ENCODE peak calls at places on chromosomes 2 and 18, in eight cellular contexts. T is GM12865; E is NB4; B is A549; N is Peyer's patch; I is CD4-positive, alpha-beta T cell; O is RWPE1; C is cardiac muscle cell. Q is an unnamed sample.

GRCh38 chr2:191758420-191759199 is 80.7 kb downstream of the NABP1 start:
- DNase-seq in O (peak), T (peak), B (peak), E (peak), C (peak), I (peak), N (peak), Q (peak)

GRCh38 chr2:36477744-36478143 is 120.2 kb downstream of the FEZ2 start:
- DNase-seq in O (no peak), C (no peak), E (peak), I (no peak), B (no peak), T (no peak), N (no peak), Q (no peak)

GRCh38 chr2:65778126-65778525 is 345.7 kb upstream of the SPRED2 start:
- DNase-seq in C (no peak), E (no peak), I (no peak), N (no peak), O (no peak), B (no peak), T (no peak), Q (no peak)

GRCh38 chr18:3923750-3924149 is 473.8 kb downstream of the TGIF1 start:
- DNase-seq in N (no peak), O (peak), I (no peak), C (peak), T (no peak), B (peak), E (no peak), Q (no peak)

GRCh38 chr2:30809938-30810337 is 2.7 kb upstream of the CAPN13 start:
- DNase-seq in E (no peak), I (no peak), N (no peak), B (no peak), T (no peak), O (no peak), C (no peak), Q (no peak)

GRCh38 chr2:128416366-128416765 is 97.7 kb upstream of the HS6ST1 start:
- DNase-seq in I (no peak), O (no peak), B (no peak), E (no peak), C (no peak), T (no peak), N (peak), Q (no peak)

GRCh38 chr18:47172476-47172875 is 3.7 kb downstream of the IER3IP1 start:
- DNase-seq in C (no peak), T (no peak), B (no peak), O (no peak), N (no peak), E (no peak), I (no peak), Q (no peak)

GRCh38 chr18:44700652-44701051 is 20.0 kb downstream of the SETBP1 start:
- DNase-seq in I (no peak), C (peak), O (no peak), E (peak), T (no peak), B (no peak), N (no peak), Q (no peak)

GRCh38 chr18:13003466-13003896 is 12.3 kb downstream of the CEP192 start:
- DNase-seq in O (peak), C (peak), B (peak), I (no peak), N (peak), T (peak), E (peak), Q (no peak)

GRCh38 chr2:67043781-67044478 is 353.2 kb upstream of the ETAA1 start:
- DNase-seq in T (no peak), C (no peak), N (no peak), O (no peak), E (no peak), B (no peak), I (no peak), Q (no peak)

GRCh38 chr2:100073110-100073509 is 69.3 kb downstream of the AFF3 start:
- DNase-seq in I (no peak), O (no peak), E (no peak), T (no peak), B (no peak), N (no peak), C (no peak), Q (no peak)

GRCh38 chr18:63177259-63177658 is 142.3 kb downstream of the BCL2 start:
- DNase-seq in O (no peak), T (no peak), B (no peak), N (no peak), C (no peak), I (no peak), E (peak), Q (no peak)

GRCh38 chr2:220090050-220090449 is 462.6 kb downstream of the SLC4A3 start:
- DNase-seq in O (no peak), B (peak), N (no peak), E (no peak), I (no peak), T (no peak), C (no peak), Q (no peak)

GRCh38 chr2:62653582-62654422 is 51.7 kb upstream of the EHBP1 start:
- DNase-seq in C (no peak), T (no peak), B (peak), O (peak), I (no peak), N (no peak), E (no peak), Q (no peak)

GRCh38 chr2:226796840-226797288 is 2.8 kb downstream of the IRS1 start:
- DNase-seq in O (no peak), E (peak), B (no peak), I (no peak), T (no peak), N (peak), C (no peak), Q (no peak)
- TF ChIP-seq CTCF in O (peak), E (peak), B (peak), I (no peak), T (peak), N (peak), C (peak), Q (no peak)

DNA sequence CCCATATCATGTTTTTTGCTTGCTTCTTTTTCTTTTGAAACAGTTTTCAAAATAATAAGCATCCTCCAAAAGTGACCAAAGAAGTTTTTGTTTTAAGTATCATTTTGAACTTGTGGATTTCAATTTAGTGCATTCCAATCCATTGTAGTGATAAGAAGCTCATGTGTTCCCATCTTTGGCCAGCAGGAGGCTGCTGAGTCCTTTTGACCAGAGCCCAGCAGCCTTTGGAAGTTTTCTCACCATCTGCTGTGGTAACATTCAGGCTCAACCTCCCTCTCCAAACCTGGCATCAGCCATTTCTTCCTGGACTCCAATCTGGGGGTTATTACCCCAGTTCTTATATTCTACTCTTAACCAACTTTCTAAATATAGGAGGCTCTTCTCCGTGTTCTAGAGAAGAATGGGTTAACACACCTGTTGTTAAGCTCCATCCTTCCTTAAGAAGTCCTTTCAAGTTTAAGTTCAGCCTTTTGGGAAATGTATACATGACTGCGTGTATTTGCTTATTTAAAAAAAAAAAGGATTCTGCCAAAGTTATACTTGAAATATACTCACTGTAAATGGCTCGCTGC is 39.0 kb upstream of the MAL start:
- DNase-seq in B (peak), E (peak), N (peak), T (peak), C (peak), O (peak), I (peak), Q (no peak)
- TF ChIP-seq CTCF in B (peak), E (peak), N (peak), T (peak), C (peak), O (peak), I (peak), Q (no peak)

GRCh38 chr2:217934321-217935131 is 68.3 kb downstream of the TNS1 start:
- DNase-seq in N (no peak), E (peak), O (peak), C (peak), T (no peak), I (no peak), B (peak), Q (no peak)
- TF ChIP-seq CTCF in N (no peak), E (no peak), O (no peak), C (no peak), T (no peak), I (no peak), B (no peak), Q (no peak)

DNA sequence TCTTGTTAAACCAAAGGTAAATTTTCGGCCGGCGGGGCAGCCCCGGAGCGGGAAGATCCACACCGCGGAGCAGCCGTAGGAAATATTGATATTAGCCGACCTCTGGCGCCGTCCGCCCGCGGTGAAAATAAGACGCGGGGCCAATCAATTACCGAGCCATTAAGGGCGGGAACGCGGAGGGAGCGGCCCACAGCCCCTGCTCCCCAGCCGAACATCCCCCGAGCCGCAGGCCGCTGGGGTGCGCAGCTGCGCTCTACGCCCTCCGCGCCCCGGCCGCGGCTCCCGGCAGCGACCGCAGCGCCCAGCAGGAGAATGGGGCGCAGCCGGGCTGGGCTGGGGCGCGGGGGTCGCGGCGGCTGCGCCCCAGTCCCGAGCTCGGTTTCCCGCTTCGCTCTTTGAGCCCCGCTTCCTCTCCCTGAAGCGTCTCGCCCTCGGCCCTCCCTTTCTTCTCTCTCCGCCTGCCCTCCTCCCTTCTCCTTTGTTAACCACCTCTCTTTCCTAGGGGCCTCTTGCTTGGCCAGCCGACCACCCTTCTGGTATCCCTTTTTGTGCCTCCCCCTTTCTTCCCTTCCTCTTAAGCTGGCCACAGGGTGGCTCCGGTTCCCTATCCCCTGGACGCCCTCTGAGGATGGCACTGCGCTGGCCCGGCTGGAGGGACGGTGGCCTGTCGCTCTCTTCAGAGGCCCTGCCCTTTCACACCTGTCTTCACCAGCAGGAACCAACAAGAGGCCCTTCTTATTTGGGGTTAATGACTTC is 40.9 kb downstream of the CELF4 start:
- DNase-seq in B (no peak), C (no peak), E (no peak), I (no peak), N (no peak), T (no peak), O (no peak), Q (no peak)
- TF ChIP-seq CTCF in B (no peak), C (no peak), E (no peak), I (no peak), N (no peak), T (no peak), O (no peak), Q (no peak)

DNA sequence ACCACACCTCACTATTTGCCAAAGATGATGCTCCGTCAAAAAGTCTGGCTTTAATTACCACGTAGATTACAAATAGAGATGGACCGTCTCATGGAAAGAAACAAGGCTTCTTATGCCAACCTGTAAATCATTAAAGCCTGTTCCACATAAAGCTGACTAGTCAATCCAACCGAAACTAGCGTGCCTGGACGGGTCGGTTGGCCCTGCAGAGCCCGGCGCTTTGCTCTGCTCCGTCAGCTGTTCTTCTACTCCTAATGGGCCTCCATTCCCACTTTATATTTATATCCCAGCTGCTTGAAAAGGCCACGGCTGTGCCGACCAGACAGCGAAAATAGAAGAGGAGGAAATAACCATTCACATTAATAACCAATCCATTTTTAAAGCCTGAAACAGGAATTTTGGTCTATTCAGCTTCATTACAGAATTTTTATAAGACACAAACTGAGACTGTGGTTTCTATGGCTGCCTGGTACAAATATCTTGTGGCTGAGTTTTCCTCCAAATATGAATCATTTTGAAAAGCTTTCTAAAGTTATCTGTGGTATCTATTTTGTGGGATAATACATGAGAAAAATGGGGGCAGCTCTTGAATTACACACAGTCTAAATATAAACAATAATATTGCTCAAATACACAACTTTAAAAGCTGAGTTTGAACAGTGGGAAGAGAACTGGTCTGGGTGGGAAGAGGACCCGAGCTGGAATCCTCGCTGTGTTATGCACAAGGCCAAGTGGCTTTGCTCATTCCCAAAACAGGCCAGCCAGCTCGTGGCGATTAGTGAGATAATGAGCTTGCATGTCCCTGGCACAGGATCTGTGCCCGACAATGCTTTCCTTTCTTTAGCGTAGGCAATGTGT is 10.4 kb upstream of the FAM124B start:
- DNase-seq in O (peak), N (no peak), C (peak), E (no peak), T (no peak), I (no peak), B (no peak), Q (no peak)
- TF ChIP-seq CTCF in O (no peak), N (no peak), C (no peak), E (no peak), T (no peak), I (no peak), B (no peak), Q (no peak)

DNA sequence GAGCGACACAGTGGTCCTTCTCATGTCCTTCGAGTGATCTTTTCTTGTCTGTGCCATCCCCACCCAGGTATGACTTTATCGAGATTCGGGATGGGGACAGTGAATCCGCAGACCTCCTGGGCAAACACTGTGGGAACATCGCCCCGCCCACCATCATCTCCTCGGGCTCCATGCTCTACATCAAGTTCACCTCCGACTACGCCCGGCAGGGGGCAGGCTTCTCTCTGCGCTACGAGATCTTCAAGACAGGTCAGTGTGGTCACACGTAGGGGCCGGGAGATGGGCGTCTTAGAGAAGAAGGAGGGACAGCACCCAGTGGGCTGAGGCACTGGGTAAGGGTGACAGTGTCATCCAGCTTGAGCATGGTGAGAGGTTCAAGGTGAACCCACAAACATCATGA is 33.8 kb downstream of the NRP2 start:
- DNase-seq in E (peak), I (no peak), T (no peak), C (no peak), B (peak), O (no peak), N (peak), Q (no peak)
- TF ChIP-seq CTCF in E (peak), I (no peak), T (no peak), C (peak), B (peak), O (no peak), N (peak), Q (no peak)

GRCh38 chr2:10786240-10786982 is 26.2 kb downstream of the PDIA6 start:
- DNase-seq in B (no peak), E (no peak), T (no peak), O (no peak), C (no peak), I (no peak), N (no peak), Q (no peak)

GRCh38 chr2:10788855-10789254 is 23.7 kb downstream of the PDIA6 start:
- DNase-seq in C (no peak), I (no peak), N (no peak), O (no peak), T (no peak), E (no peak), B (no peak), Q (no peak)

GRCh38 chr2:10784719-10785118 is 27.9 kb downstream of the PDIA6 start:
- DNase-seq in C (no peak), T (no peak), I (no peak), E (no peak), B (no peak), N (no peak), O (no peak), Q (no peak)

GRCh38 chr2:10785260-10785659 is 27.3 kb downstream of the PDIA6 start:
- DNase-seq in I (no peak), E (no peak), T (no peak), O (no peak), N (no peak), B (no peak), C (no peak), Q (no peak)

GRCh38 chr2:10787176-10787968 is 25.2 kb downstream of the PDIA6 start:
- DNase-seq in C (peak), N (no peak), I (no peak), T (peak), E (peak), O (no peak), B (peak), Q (no peak)
- TF ChIP-seq CTCF in C (peak), N (no peak), I (no peak), T (peak), E (peak), O (no peak), B (peak), Q (no peak)

GRCh38 chr2:109312902-109313301 is 183.9 kb downstream of the SH3RF3 start:
- DNase-seq in C (no peak), O (no peak), E (no peak), I (no peak), B (no peak), N (no peak), T (no peak), Q (no peak)
- TF ChIP-seq CTCF in C (no peak), O (no peak), E (no peak), I (no peak), B (no peak), N (no peak), T (no peak), Q (no peak)

GRCh38 chr2:161004379-161004778 is 155.8 kb upstream of the TANK start:
- DNase-seq in I (no peak), T (no peak), B (peak), E (peak), C (peak), O (peak), N (no peak), Q (no peak)
- TF ChIP-seq CTCF in I (no peak), T (no peak), B (peak), E (peak), C (peak), O (no peak), N (no peak), Q (no peak)

GRCh38 chr18:37512400-37512799 is 53.2 kb downstream of the CELF4 start:
- DNase-seq in O (no peak), B (no peak), N (no peak), I (no peak), E (no peak), C (no peak), T (no peak), Q (no peak)
- TF ChIP-seq CTCF in O (no peak), B (no peak), N (no peak), I (no peak), E (no peak), C (no peak), T (no peak), Q (no peak)